ENCODE peak calls at places on chromosome 19, in eight cellular contexts. One of them, this sample, is unnamed.
A peak's percentile ranks its signal among the peaks of the same experiment; 100 is the strongest.

GRCh38 chr19:1384478-1385110 is 887 bp downstream of the NDUFS7 start:
- DNase-seq in activated naive CD4-positive, alpha-beta T cell treated with anti-CD3 and anti-CD28 coated beads for 36 hours: no peak
- DNase-seq in NCI-H1092: no peak
- DNase-seq in AG04450: no peak
- DNase-seq in NCI-H774: no peak
- DNase-seq in stimulated activated CD4-positive, alpha-beta T cell treated with anti-CD3 and anti-CD28 coated beads, Interleukin-4, amount 100 ng/mL, for 1 hour: no peak
- DNase-seq in CD8-positive, alpha-beta memory T cell: no peak
- DNase-seq in HEK293T: no peak
- DNase-seq in this sample: no peak

GRCh38 chr19:41671481-41671880 is 16.6 kb downstream of the CEACAM7 start:
- DNase-seq in CD8-positive, alpha-beta memory T cell: no peak
- DNase-seq in HEK293T: no peak
- DNase-seq in activated naive CD4-positive, alpha-beta T cell treated with anti-CD3 and anti-CD28 coated beads for 36 hours: no peak
- DNase-seq in NCI-H1092: no peak
- DNase-seq in stimulated activated CD4-positive, alpha-beta T cell treated with anti-CD3 and anti-CD28 coated beads, Interleukin-4, amount 100 ng/mL, for 1 hour: no peak
- DNase-seq in NCI-H774: no peak
- DNase-seq in AG04450: no peak
- DNase-seq in this sample: no peak

GRCh38 chr19:44356383-44357111 is at the start of gene ZNF112:
- DNase-seq in CD8-positive, alpha-beta memory T cell: no peak
- DNase-seq in NCI-H1092: peak; percentile 91
- DNase-seq in AG04450: peak; percentile 69
- DNase-seq in HEK293T: peak; percentile 73
- DNase-seq in activated naive CD4-positive, alpha-beta T cell treated with anti-CD3 and anti-CD28 coated beads for 36 hours: peak; percentile 41
- DNase-seq in stimulated activated CD4-positive, alpha-beta T cell treated with anti-CD3 and anti-CD28 coated beads, Interleukin-4, amount 100 ng/mL, for 1 hour: peak; percentile 2
- DNase-seq in NCI-H774: peak; percentile 96
- DNase-seq in this sample: no peak

GRCh38 chr19:10961073-10961762 is 388 bp downstream of the SMARCA4 start:
- DNase-seq in AG04450: no peak
- DNase-seq in stimulated activated CD4-positive, alpha-beta T cell treated with anti-CD3 and anti-CD28 coated beads, Interleukin-4, amount 100 ng/mL, for 1 hour: no peak
- DNase-seq in NCI-H1092: no peak
- DNase-seq in CD8-positive, alpha-beta memory T cell: no peak
- DNase-seq in activated naive CD4-positive, alpha-beta T cell treated with anti-CD3 and anti-CD28 coated beads for 36 hours: peak; percentile 28
- DNase-seq in NCI-H774: peak; percentile 49
- DNase-seq in HEK293T: peak; percentile 29
- DNase-seq in this sample: peak; percentile 43

GRCh38 chr19:33883869-33884519 is 87.3 kb downstream of the KCTD15 start:
- DNase-seq in NCI-H1092: no peak
- DNase-seq in activated naive CD4-positive, alpha-beta T cell treated with anti-CD3 and anti-CD28 coated beads for 36 hours: no peak
- DNase-seq in stimulated activated CD4-positive, alpha-beta T cell treated with anti-CD3 and anti-CD28 coated beads, Interleukin-4, amount 100 ng/mL, for 1 hour: no peak
- DNase-seq in AG04450: no peak
- DNase-seq in NCI-H774: no peak
- DNase-seq in CD8-positive, alpha-beta memory T cell: no peak
- DNase-seq in HEK293T: no peak
- DNase-seq in this sample: no peak

GRCh38 chr19:24000656-24001055 is 86.0 kb downstream of the ZNF726 start:
- DNase-seq in AG04450: no peak
- DNase-seq in NCI-H1092: no peak
- DNase-seq in HEK293T: no peak
- DNase-seq in activated naive CD4-positive, alpha-beta T cell treated with anti-CD3 and anti-CD28 coated beads for 36 hours: no peak
- DNase-seq in CD8-positive, alpha-beta memory T cell: no peak
- DNase-seq in stimulated activated CD4-positive, alpha-beta T cell treated with anti-CD3 and anti-CD28 coated beads, Interleukin-4, amount 100 ng/mL, for 1 hour: no peak
- DNase-seq in NCI-H774: no peak
- DNase-seq in this sample: no peak

GRCh38 chr19:49338023-49338677 is 2.9 kb downstream of the CD37 start:
- DNase-seq in CD8-positive, alpha-beta memory T cell: no peak
- DNase-seq in NCI-H774: no peak
- DNase-seq in stimulated activated CD4-positive, alpha-beta T cell treated with anti-CD3 and anti-CD28 coated beads, Interleukin-4, amount 100 ng/mL, for 1 hour: no peak
- DNase-seq in activated naive CD4-positive, alpha-beta T cell treated with anti-CD3 and anti-CD28 coated beads for 36 hours: no peak
- DNase-seq in NCI-H1092: no peak
- DNase-seq in HEK293T: no peak
- DNase-seq in AG04450: no peak
- DNase-seq in this sample: no peak

GRCh38 chr19:42111811-42112210 is 20.4 kb downstream of the POU2F2 start:
- DNase-seq in HEK293T: no peak
- DNase-seq in AG04450: no peak
- DNase-seq in activated naive CD4-positive, alpha-beta T cell treated with anti-CD3 and anti-CD28 coated beads for 36 hours: no peak
- DNase-seq in stimulated activated CD4-positive, alpha-beta T cell treated with anti-CD3 and anti-CD28 coated beads, Interleukin-4, amount 100 ng/mL, for 1 hour: no peak
- DNase-seq in CD8-positive, alpha-beta memory T cell: no peak
- DNase-seq in NCI-H774: no peak
- DNase-seq in NCI-H1092: no peak
- DNase-seq in this sample: no peak

GRCh38 chr19:33279430-33280350 is 22.6 kb downstream of the CEBPA start:
- DNase-seq in activated naive CD4-positive, alpha-beta T cell treated with anti-CD3 and anti-CD28 coated beads for 36 hours: no peak
- DNase-seq in NCI-H774: no peak
- DNase-seq in CD8-positive, alpha-beta memory T cell: no peak
- DNase-seq in AG04450: no peak
- DNase-seq in stimulated activated CD4-positive, alpha-beta T cell treated with anti-CD3 and anti-CD28 coated beads, Interleukin-4, amount 100 ng/mL, for 1 hour: no peak
- DNase-seq in NCI-H1092: no peak
- DNase-seq in HEK293T: no peak
- DNase-seq in this sample: no peak

GRCh38 chr19:49689133-49690072 is at the start of gene ADM5:
- DNase-seq in stimulated activated CD4-positive, alpha-beta T cell treated with anti-CD3 and anti-CD28 coated beads, Interleukin-4, amount 100 ng/mL, for 1 hour: peak; percentile 56
- DNase-seq in CD8-positive, alpha-beta memory T cell: no peak
- DNase-seq in NCI-H1092: peak; percentile 58
- DNase-seq in NCI-H774: peak; percentile 53
- DNase-seq in HEK293T: no peak
- DNase-seq in activated naive CD4-positive, alpha-beta T cell treated with anti-CD3 and anti-CD28 coated beads for 36 hours: peak; percentile 56
- DNase-seq in AG04450: no peak
- DNase-seq in this sample: peak; percentile 40

GRCh38 chr19:12647490-12648071 is 19.0 kb downstream of the MAN2B1 start:
- DNase-seq in NCI-H774: peak; percentile 56
- DNase-seq in activated naive CD4-positive, alpha-beta T cell treated with anti-CD3 and anti-CD28 coated beads for 36 hours: peak; percentile 45
- DNase-seq in stimulated activated CD4-positive, alpha-beta T cell treated with anti-CD3 and anti-CD28 coated beads, Interleukin-4, amount 100 ng/mL, for 1 hour: peak; percentile 39
- DNase-seq in CD8-positive, alpha-beta memory T cell: no peak
- DNase-seq in NCI-H1092: peak; percentile 26
- DNase-seq in HEK293T: peak; percentile 63
- DNase-seq in AG04450: no peak
- DNase-seq in this sample: no peak

GRCh38 chr19:49771674-49772139 is 4.9 kb downstream of the AP2A1 start:
- DNase-seq in AG04450: no peak
- DNase-seq in HEK293T: no peak
- DNase-seq in NCI-H1092: no peak
- DNase-seq in stimulated activated CD4-positive, alpha-beta T cell treated with anti-CD3 and anti-CD28 coated beads, Interleukin-4, amount 100 ng/mL, for 1 hour: no peak
- DNase-seq in NCI-H774: no peak
- DNase-seq in activated naive CD4-positive, alpha-beta T cell treated with anti-CD3 and anti-CD28 coated beads for 36 hours: no peak
- DNase-seq in CD8-positive, alpha-beta memory T cell: no peak
- DNase-seq in this sample: no peak

GRCh38 chr19:1016647-1017114 is 4.2 kb downstream of the TMEM259 start:
- DNase-seq in NCI-H1092: no peak
- DNase-seq in AG04450: no peak
- DNase-seq in stimulated activated CD4-positive, alpha-beta T cell treated with anti-CD3 and anti-CD28 coated beads, Interleukin-4, amount 100 ng/mL, for 1 hour: no peak
- DNase-seq in activated naive CD4-positive, alpha-beta T cell treated with anti-CD3 and anti-CD28 coated beads for 36 hours: no peak
- DNase-seq in HEK293T: no peak
- DNase-seq in CD8-positive, alpha-beta memory T cell: no peak
- DNase-seq in NCI-H774: no peak
- DNase-seq in this sample: no peak

GRCh38 chr19:18939922-18940775 is 868 bp downstream of the HOMER3 start:
- DNase-seq in NCI-H1092: no peak
- DNase-seq in HEK293T: no peak
- DNase-seq in stimulated activated CD4-positive, alpha-beta T cell treated with anti-CD3 and anti-CD28 coated beads, Interleukin-4, amount 100 ng/mL, for 1 hour: no peak
- DNase-seq in NCI-H774: no peak
- DNase-seq in AG04450: no peak
- DNase-seq in activated naive CD4-positive, alpha-beta T cell treated with anti-CD3 and anti-CD28 coated beads for 36 hours: no peak
- DNase-seq in CD8-positive, alpha-beta memory T cell: no peak
- DNase-seq in this sample: no peak

GRCh38 chr19:10602330-10603083 is 15.4 kb upstream of the AP1M2 start:
- DNase-seq in NCI-H774: peak; percentile 68
- DNase-seq in CD8-positive, alpha-beta memory T cell: peak; percentile 85
- DNase-seq in stimulated activated CD4-positive, alpha-beta T cell treated with anti-CD3 and anti-CD28 coated beads, Interleukin-4, amount 100 ng/mL, for 1 hour: peak; percentile 90
- DNase-seq in NCI-H1092: peak; percentile 35
- DNase-seq in AG04450: no peak
- DNase-seq in activated naive CD4-positive, alpha-beta T cell treated with anti-CD3 and anti-CD28 coated beads for 36 hours: peak; percentile 91
- DNase-seq in HEK293T: peak; percentile 97
- DNase-seq in this sample: peak; percentile 97

GRCh38 chr19:35935911-35936737 is at the start of gene LRFN3:
- DNase-seq in HEK293T: peak; percentile 82
- DNase-seq in CD8-positive, alpha-beta memory T cell: peak; percentile 19
- DNase-seq in activated naive CD4-positive, alpha-beta T cell treated with anti-CD3 and anti-CD28 coated beads for 36 hours: peak; percentile 63
- DNase-seq in stimulated activated CD4-positive, alpha-beta T cell treated with anti-CD3 and anti-CD28 coated beads, Interleukin-4, amount 100 ng/mL, for 1 hour: peak; percentile 67
- DNase-seq in NCI-H1092: peak; percentile 48
- DNase-seq in AG04450: no peak
- DNase-seq in NCI-H774: peak; percentile 80
- DNase-seq in this sample: peak; percentile 24

GRCh38 chr19:46082728-46083050 is 41.8 kb downstream of the IGFL3 start:
- DNase-seq in CD8-positive, alpha-beta memory T cell: no peak
- DNase-seq in NCI-H774: no peak
- DNase-seq in AG04450: no peak
- DNase-seq in HEK293T: no peak
- DNase-seq in NCI-H1092: no peak
- DNase-seq in stimulated activated CD4-positive, alpha-beta T cell treated with anti-CD3 and anti-CD28 coated beads, Interleukin-4, amount 100 ng/mL, for 1 hour: no peak
- DNase-seq in activated naive CD4-positive, alpha-beta T cell treated with anti-CD3 and anti-CD28 coated beads for 36 hours: no peak
- DNase-seq in this sample: no peak

GRCh38 chr19:14150041-14150769 is 13.8 kb upstream of the ASF1B start:
- DNase-seq in AG04450: no peak
- DNase-seq in NCI-H774: no peak
- DNase-seq in NCI-H1092: no peak
- DNase-seq in activated naive CD4-positive, alpha-beta T cell treated with anti-CD3 and anti-CD28 coated beads for 36 hours: no peak
- DNase-seq in stimulated activated CD4-positive, alpha-beta T cell treated with anti-CD3 and anti-CD28 coated beads, Interleukin-4, amount 100 ng/mL, for 1 hour: no peak
- DNase-seq in HEK293T: no peak
- DNase-seq in CD8-positive, alpha-beta memory T cell: no peak
- DNase-seq in this sample: no peak

GRCh38 chr19:18634612-18635290 is 2.1 kb upstream of the KLHL26 start:
- DNase-seq in AG04450: no peak
- DNase-seq in NCI-H1092: no peak
- DNase-seq in HEK293T: no peak
- DNase-seq in activated naive CD4-positive, alpha-beta T cell treated with anti-CD3 and anti-CD28 coated beads for 36 hours: no peak
- DNase-seq in CD8-positive, alpha-beta memory T cell: no peak
- DNase-seq in NCI-H774: no peak
- DNase-seq in stimulated activated CD4-positive, alpha-beta T cell treated with anti-CD3 and anti-CD28 coated beads, Interleukin-4, amount 100 ng/mL, for 1 hour: no peak
- DNase-seq in this sample: no peak

GRCh38 chr19:18290250-18291018 is 9.0 kb upstream of the JUND start:
- DNase-seq in NCI-H774: no peak
- DNase-seq in CD8-positive, alpha-beta memory T cell: peak; percentile 73
- DNase-seq in activated naive CD4-positive, alpha-beta T cell treated with anti-CD3 and anti-CD28 coated beads for 36 hours: peak; percentile 96
- DNase-seq in NCI-H1092: no peak
- DNase-seq in stimulated activated CD4-positive, alpha-beta T cell treated with anti-CD3 and anti-CD28 coated beads, Interleukin-4, amount 100 ng/mL, for 1 hour: peak; percentile 75
- DNase-seq in HEK293T: no peak
- DNase-seq in AG04450: no peak
- DNase-seq in this sample: peak; percentile 58

GRCh38 chr19:51948979-51949378 is 21.7 kb downstream of the ZNF613 start:
- DNase-seq in activated naive CD4-positive, alpha-beta T cell treated with anti-CD3 and anti-CD28 coated beads for 36 hours: no peak
- DNase-seq in stimulated activated CD4-positive, alpha-beta T cell treated with anti-CD3 and anti-CD28 coated beads, Interleukin-4, amount 100 ng/mL, for 1 hour: no peak
- DNase-seq in CD8-positive, alpha-beta memory T cell: no peak
- DNase-seq in NCI-H1092: no peak
- DNase-seq in HEK293T: no peak
- DNase-seq in NCI-H774: no peak
- DNase-seq in AG04450: no peak
- DNase-seq in this sample: no peak

GRCh38 chr19:52690395-52691214 is 44.2 kb downstream of the ZNF611 start:
- DNase-seq in AG04450: peak; percentile 80
- DNase-seq in stimulated activated CD4-positive, alpha-beta T cell treated with anti-CD3 and anti-CD28 coated beads, Interleukin-4, amount 100 ng/mL, for 1 hour: peak; percentile 92
- DNase-seq in HEK293T: peak; percentile 65
- DNase-seq in NCI-H774: peak; percentile 87
- DNase-seq in CD8-positive, alpha-beta memory T cell: peak; percentile 90
- DNase-seq in NCI-H1092: peak; percentile 68
- DNase-seq in activated naive CD4-positive, alpha-beta T cell treated with anti-CD3 and anti-CD28 coated beads for 36 hours: peak; percentile 95
- DNase-seq in this sample: peak; percentile 94

GRCh38 chr19:9431475-9431874 is 3.9 kb downstream of the ZNF266 start:
- DNase-seq in CD8-positive, alpha-beta memory T cell: peak; percentile 35
- DNase-seq in activated naive CD4-positive, alpha-beta T cell treated with anti-CD3 and anti-CD28 coated beads for 36 hours: peak; percentile 52
- DNase-seq in HEK293T: no peak
- DNase-seq in NCI-H774: no peak
- DNase-seq in stimulated activated CD4-positive, alpha-beta T cell treated with anti-CD3 and anti-CD28 coated beads, Interleukin-4, amount 100 ng/mL, for 1 hour: peak; percentile 45
- DNase-seq in AG04450: no peak
- DNase-seq in NCI-H1092: peak; percentile 3
- DNase-seq in this sample: peak; percentile 53

GRCh38 chr19:46753420-46754155 is 7.3 kb upstream of the STRN4 start:
- DNase-seq in stimulated activated CD4-positive, alpha-beta T cell treated with anti-CD3 and anti-CD28 coated beads, Interleukin-4, amount 100 ng/mL, for 1 hour: peak; percentile 66
- DNase-seq in NCI-H1092: peak; percentile 14
- DNase-seq in AG04450: no peak
- DNase-seq in NCI-H774: peak; percentile 67
- DNase-seq in HEK293T: peak; percentile 61
- DNase-seq in activated naive CD4-positive, alpha-beta T cell treated with anti-CD3 and anti-CD28 coated beads for 36 hours: peak; percentile 88
- DNase-seq in CD8-positive, alpha-beta memory T cell: peak; percentile 52
- DNase-seq in this sample: peak; percentile 79

GRCh38 chr19:3977242-3978143 is 6.6 kb upstream of the DAPK3 start:
- DNase-seq in NCI-H774: no peak
- DNase-seq in CD8-positive, alpha-beta memory T cell: no peak
- DNase-seq in HEK293T: no peak
- DNase-seq in NCI-H1092: no peak
- DNase-seq in stimulated activated CD4-positive, alpha-beta T cell treated with anti-CD3 and anti-CD28 coated beads, Interleukin-4, amount 100 ng/mL, for 1 hour: no peak
- DNase-seq in activated naive CD4-positive, alpha-beta T cell treated with anti-CD3 and anti-CD28 coated beads for 36 hours: no peak
- DNase-seq in AG04450: no peak
- DNase-seq in this sample: no peak